ENCODE peak calls at places on chromosomes 2 and 18, in eight cellular contexts. A, X, P, Y, M, V, N and T are unnamed samples.

GRCh38 chr18:22872894-22873537 is 60.1 kb upstream of the RBBP8 start:
- DNase-seq in A (no peak), X (no peak), P (no peak), Y (no peak), M (peak; percentile 49), V (peak; percentile 27), N (no peak), T (no peak)

GRCh38 chr2:72027426-72028161 is 120.1 kb downstream of the CYP26B1 start:
- DNase-seq in A (no peak), X (no peak), P (no peak), Y (peak; percentile 10), M (no peak), V (no peak), N (no peak), T (no peak)

GRCh38 chr2:222747526-222748160 is 76.2 kb downstream of the MOGAT1 start:
- DNase-seq in A (no peak), X (no peak), P (no peak), Y (no peak), M (no peak), V (no peak), N (peak; percentile 40), T (peak; percentile 71)

GRCh38 chr2:48205137-48205798 is 299.0 kb upstream of the FBXO11 start:
- DNase-seq in A (no peak), X (no peak), P (peak; percentile 99), Y (peak; percentile 6), M (no peak), V (no peak), N (no peak), T (no peak)

GRCh38 chr2:119218478-119219064 is 5.1 kb upstream of the STEAP3 start:
- DNase-seq in A (peak; percentile 99), X (no peak), P (no peak), Y (peak; percentile 70), M (peak; percentile 21), V (peak; percentile 74), N (no peak), T (no peak)

GRCh38 chr18:3554091-3554601 is 104.2 kb downstream of the TGIF1 start:
- DNase-seq in A (no peak), X (no peak), P (no peak), Y (peak; percentile 1), M (peak; percentile 19), V (peak; percentile 20), N (no peak), T (no peak)

GRCh38 chr2:214542866-214543265 is 132.0 kb downstream of the VWC2L start:
- DNase-seq in A (no peak), X (peak; percentile 3), P (no peak), Y (peak; percentile 79), M (no peak), V (no peak), N (no peak), T (no peak)

GRCh38 chr2:12177052-12177994 is 430.9 kb downstream of the LPIN1 start:
- DNase-seq in A (peak; percentile 48), X (peak; percentile 64), P (no peak), Y (peak; percentile 86), M (peak; percentile 30), V (peak; percentile 65), N (peak; percentile 49), T (peak; percentile 68)

GRCh38 chr18:7641813-7642212 is 74.7 kb downstream of the PTPRM start:
- DNase-seq in A (no peak), X (no peak), P (no peak), Y (no peak), M (no peak), V (no peak), N (no peak), T (no peak)

GRCh38 chr2:238418196-238418998 is 8.3 kb upstream of the ASB1 start:
- DNase-seq in A (no peak), X (no peak), P (no peak), Y (no peak), M (no peak), V (no peak), N (no peak), T (no peak)

GRCh38 chr18:71939483-71939882 is 604.7 kb downstream of the CBLN2 start:
- DNase-seq in A (no peak), X (no peak), P (no peak), Y (no peak), M (no peak), V (no peak), N (no peak), T (no peak)

GRCh38 chr2:188146888-188147287 is 144.8 kb upstream of the GULP1 start:
- DNase-seq in A (peak; percentile 41), X (no peak), P (no peak), Y (no peak), M (no peak), V (no peak), N (no peak), T (no peak)

GRCh38 chr2:206392118-206392517 is 51.2 kb upstream of the ADAM23 start:
- DNase-seq in A (peak; percentile 69), X (peak; percentile 47), P (peak; percentile 11), Y (peak; percentile 49), M (peak; percentile 46), V (peak; percentile 46), N (peak; percentile 45), T (peak; percentile 42)

GRCh38 chr2:72896446-72896845 is 9.2 kb downstream of the SPR start:
- DNase-seq in A (no peak), X (no peak), P (no peak), Y (peak; percentile 36), M (no peak), V (no peak), N (no peak), T (no peak)